ENCODE peak calls at places on chromosomes 5 and 9, in ten cellular contexts. B is H9, G is HFF-Myc, P is NCI-H1417, K is amniotic stem cell, V is GM23248, T is AG09309, C is brain microvascular endothelial cell, H is transverse colon, X is AG04449. W is an unnamed sample.
A peak's percentile ranks its signal among the peaks of the same experiment; 100 is the strongest.

GRCh38 chr5:610011-610743 is 2.0 kb upstream of the CEP72 start:
- DNase-seq in B (no peak), G (no peak), P (no peak), K (no peak), V (no peak), T (no peak), C (no peak), H (no peak), X (no peak), W (no peak)

GRCh38 chr9:129761901-129762359 is 9.1 kb upstream of the PTGES start:
- DNase-seq in B (peak; percentile 55), G (peak; percentile 71), P (no peak), K (no peak), V (peak; percentile 88), T (peak; percentile 50), C (peak; percentile 84), H (no peak), X (no peak), W (no peak)

GRCh38 chr5:167892352-167893115 is 398.9 kb upstream of the WWC1 start:
- DNase-seq in B (no peak), G (no peak), P (no peak), K (no peak), V (no peak), T (no peak), C (no peak), H (no peak), X (no peak), W (no peak)

GRCh38 chr5:16899171-16899570 is 36.9 kb downstream of the MYO10 start:
- DNase-seq in B (no peak), G (no peak), P (no peak), K (no peak), V (no peak), T (no peak), C (no peak), H (no peak), X (no peak), W (no peak)

GRCh38 chr5:73338201-73339126 is 110.1 kb downstream of the FOXD1 start:
- DNase-seq in B (no peak), G (no peak), P (no peak), K (peak; percentile 39), V (peak; percentile 78), T (peak; percentile 24), C (peak; percentile 76), H (no peak), X (peak; percentile 56), W (no peak)

GRCh38 chr5:21688655-21689054 is 1164.5 kb downstream of the CDH12 start:
- DNase-seq in B (no peak), G (no peak), P (no peak), K (no peak), V (peak; percentile 14), T (no peak), C (no peak), H (no peak), X (no peak), W (no peak)

GRCh38 chr9:98045234-98046160 is 11.0 kb upstream of the NANS start:
- DNase-seq in B (no peak), G (no peak), P (no peak), K (no peak), V (no peak), T (no peak), C (no peak), H (no peak), X (no peak), W (no peak)

GRCh38 chr9:5326893-5327548 is 12.7 kb downstream of the RLN1 start:
- DNase-seq in B (peak; percentile 92), G (no peak), P (peak; percentile 41), K (no peak), V (no peak), T (no peak), C (no peak), H (no peak), X (no peak), W (no peak)

GRCh38 chr5:55597014-55597981 is 62.5 kb upstream of the PLPP1 start:
- DNase-seq in B (no peak), G (peak; percentile 92), P (no peak), K (peak; percentile 75), V (peak; percentile 94), T (no peak), C (peak; percentile 36), H (no peak), X (no peak), W (peak; percentile 61)

GRCh38 chr5:112978836-112979235 is 2.2 kb downstream of the DCP2 start:
- DNase-seq in B (no peak), G (no peak), P (no peak), K (no peak), V (no peak), T (no peak), C (no peak), H (no peak), X (no peak), W (no peak)

GRCh38 chr5:180021900-180022299 is 49.7 kb downstream of the RNF130 start:
- DNase-seq in B (no peak), G (no peak), P (no peak), K (no peak), V (no peak), T (no peak), C (no peak), H (no peak), X (no peak), W (no peak)

GRCh38 chr5:66807743-66808142 is 211.6 kb downstream of the MAST4 start:
- DNase-seq in B (no peak), G (peak; percentile 32), P (peak; percentile 65), K (peak; percentile 28), V (peak; percentile 77), T (peak; percentile 29), C (peak; percentile 57), H (peak; percentile 17), X (no peak), W (peak; percentile 92)

GRCh38 chr9:130446111-130446861 is 1.5 kb downstream of the ASS1 start:
- DNase-seq in B (no peak), G (peak; percentile 70), P (no peak), K (peak; percentile 53), V (peak; percentile 97), T (peak; percentile 80), C (peak; percentile 55), H (peak; percentile 71), X (peak; percentile 59), W (peak; percentile 85)

GRCh38 chr5:3364941-3365340 is 230.7 kb upstream of the IRX1 start:
- DNase-seq in B (peak; percentile 10), G (no peak), P (no peak), K (no peak), V (no peak), T (no peak), C (no peak), H (no peak), X (no peak), W (no peak)

GRCh38 chr9:132846109-132846917 is 31.8 kb downstream of the AK8 start:
- DNase-seq in B (no peak), G (no peak), P (no peak), K (no peak), V (no peak), T (no peak), C (no peak), H (no peak), X (no peak), W (no peak)

GRCh38 chr9:80049096-80049495 is 477.3 kb downstream of the TLE4 start:
- DNase-seq in B (no peak), G (no peak), P (no peak), K (no peak), V (no peak), T (no peak), C (no peak), H (no peak), X (no peak), W (no peak)

GRCh38 chr5:69308046-69308553 is 24.5 kb downstream of the CCDC125 start:
- DNase-seq in B (no peak), G (no peak), P (no peak), K (no peak), V (no peak), T (no peak), C (no peak), H (no peak), X (no peak), W (no peak)

GRCh38 chr5:83219077-83219476 is 141.7 kb downstream of the XRCC4 start:
- DNase-seq in B (no peak), G (no peak), P (no peak), K (no peak), V (no peak), T (no peak), C (no peak), H (no peak), X (no peak), W (no peak)

GRCh38 chr5:173065155-173065554 is 9.0 kb downstream of the CREBRF start:
- DNase-seq in B (no peak), G (no peak), P (no peak), K (no peak), V (no peak), T (no peak), C (no peak), H (no peak), X (no peak), W (no peak)

GRCh38 chr9:73451003-73451402 is 299.3 kb downstream of the ANXA1 start:
- DNase-seq in B (no peak), G (no peak), P (no peak), K (no peak), V (no peak), T (no peak), C (no peak), H (no peak), X (no peak), W (no peak)

GRCh38 chr5:123997354-123998215 is 485.6 kb downstream of the CSNK1G3 start:
- DNase-seq in B (no peak), G (peak; percentile 61), P (no peak), K (peak; percentile 44), V (peak; percentile 82), T (peak; percentile 64), C (peak; percentile 20), H (no peak), X (peak; percentile 74), W (peak; percentile 79)

GRCh38 chr5:1177826-1178528 is 23.4 kb upstream of the SLC6A19 start:
- DNase-seq in B (no peak), G (no peak), P (no peak), K (no peak), V (no peak), T (no peak), C (no peak), H (no peak), X (no peak), W (no peak)

GRCh38 chr9:89795555-89796195 is 190.9 kb downstream of the GADD45G start:
- DNase-seq in B (no peak), G (no peak), P (peak; percentile 34), K (no peak), V (no peak), T (no peak), C (no peak), H (no peak), X (no peak), W (no peak)

GRCh38 chr5:66144799-66145390 is 795 bp downstream of the SREK1 start:
- DNase-seq in B (no peak), G (no peak), P (peak; percentile 89), K (peak; percentile 41), V (peak; percentile 78), T (no peak), C (no peak), H (no peak), X (no peak), W (peak; percentile 26)

GRCh38 chr9:77521091-77521490 is 127.0 kb downstream of the GNA14 start:
- DNase-seq in B (no peak), G (no peak), P (no peak), K (no peak), V (no peak), T (no peak), C (no peak), H (no peak), X (no peak), W (no peak)

GRCh38 chr9:121651295-121652036 is at the start of gene DAB2IP:
- DNase-seq in B (peak; percentile 73), G (no peak), P (peak; percentile 46), K (no peak), V (peak; percentile 69), T (no peak), C (no peak), H (peak; percentile 65), X (no peak), W (no peak)

GRCh38 chr5:179430256-179431175 is 85.3 kb upstream of the ADAMTS2 start:
- DNase-seq in B (no peak), G (no peak), P (no peak), K (no peak), V (no peak), T (no peak), C (no peak), H (no peak), X (no peak), W (no peak)

GRCh38 chr5:52846443-52846842 is 58.7 kb downstream of the ITGA1 start:
- DNase-seq in B (no peak), G (peak; percentile 32), P (no peak), K (no peak), V (peak; percentile 41), T (no peak), C (no peak), H (no peak), X (no peak), W (no peak)